ENCODE peak calls at places on chromosomes 6 and 20, in eight cellular contexts. G is A549, R is thoracic aorta, M is vagina, V is activated B cell treated with CpG ODN at 0.5 μM for 24 hours, I is endothelial cell, H is PC-3, O is left lung. B is an unnamed sample.

GRCh38 chr6:18088419-18089296 is 33.8 kb downstream of the NHLRC1 start:
- DNase-seq in H (no peak), G (no peak), I (no peak), V (no peak), R (no peak), M (no peak), O (peak), B (no peak)

GRCh38 chr20:49990310-49990720 is 7.5 kb downstream of the SNAI1 start:
- DNase-seq in H (no peak), V (no peak), R (no peak), M (no peak), G (no peak), I (no peak), O (no peak), B (no peak)

GRCh38 chr20:16001286-16001685 is 572.0 kb downstream of the KIF16B start:
- DNase-seq in V (no peak), I (no peak), M (no peak), O (no peak), G (no peak), R (no peak), H (peak), B (no peak)

GRCh38 chr6:118537579-118537978 is 10.5 kb upstream of the PLN start:
- DNase-seq in H (no peak), V (no peak), I (no peak), O (no peak), R (no peak), G (no peak), M (no peak), B (no peak)

GRCh38 chr6:30263734-30264133 is 50.5 kb upstream of the TRIM26 start:
- DNase-seq in O (no peak), V (no peak), M (no peak), I (no peak), H (peak), R (no peak), G (no peak), B (no peak)

GRCh38 chr6:25007269-25007699 is 71.5 kb upstream of the RIPOR2 start:
- DNase-seq in M (no peak), G (no peak), V (no peak), I (no peak), H (no peak), O (no peak), R (no peak), B (peak)

GRCh38 chr6:2823104-2823850 is 18.4 kb downstream of the SERPINB1 start:
- DNase-seq in G (no peak), H (peak), V (no peak), M (no peak), R (no peak), O (no peak), I (no peak), B (no peak)

GRCh38 chr6:160227038-160227768 is 31.4 kb downstream of the SLC22A2 start:
- DNase-seq in M (no peak), R (no peak), I (no peak), G (no peak), H (no peak), V (no peak), O (no peak), B (no peak)

GRCh38 chr20:1474817-1475603 is 8.4 kb upstream of the NSFL1C start:
- DNase-seq in H (peak), V (no peak), O (no peak), I (no peak), G (peak), M (no peak), R (no peak), B (no peak)

GRCh38 chr6:42756713-42757112 is 10.8 kb upstream of the TBCC start:
- DNase-seq in H (no peak), I (no peak), V (no peak), R (no peak), M (no peak), O (no peak), G (no peak), B (no peak)

GRCh38 chr20:57350086-57350710 is 857 bp upstream of the RAE1 start:
- DNase-seq in V (no peak), M (no peak), O (no peak), H (no peak), R (no peak), I (no peak), G (no peak), B (no peak)

GRCh38 chr6:13729891-13730290 is 18.3 kb upstream of the RANBP9 start:
- DNase-seq in I (no peak), R (no peak), H (peak), V (no peak), O (no peak), M (no peak), G (no peak), B (no peak)

GRCh38 chr6:132236744-132237143 is 164.5 kb downstream of the MOXD1 start:
- DNase-seq in G (no peak), M (no peak), O (no peak), I (no peak), V (no peak), R (no peak), H (no peak), B (no peak)

GRCh38 chr6:87001494-87001893 is 64.2 kb downstream of the HTR1E start:
- DNase-seq in V (no peak), G (no peak), M (no peak), O (no peak), I (no peak), H (no peak), R (no peak), B (no peak)

GRCh38 chr6:142544199-142544838 is 242.5 kb downstream of the ADGRG6 start:
- DNase-seq in H (no peak), I (no peak), V (no peak), M (no peak), G (no peak), R (no peak), O (no peak), B (no peak)

GRCh38 chr6:21781075-21781474 is 187.5 kb downstream of the SOX4 start:
- DNase-seq in R (no peak), V (no peak), G (no peak), H (no peak), M (no peak), I (no peak), O (no peak), B (no peak)

GRCh38 chr6:43853066-43853650 is 83.1 kb downstream of the VEGFA start:
- DNase-seq in V (no peak), I (no peak), G (no peak), M (no peak), H (peak), R (no peak), O (no peak), B (no peak)

GRCh38 chr6:137471497-137471896 is 22.7 kb downstream of the OLIG3 start:
- DNase-seq in V (no peak), H (no peak), G (no peak), O (no peak), I (no peak), R (no peak), M (no peak), B (no peak)

GRCh38 chr6:109595998-109596397 is 95.0 kb downstream of the AK9 start:
- DNase-seq in R (no peak), V (no peak), O (no peak), H (peak), I (peak), M (no peak), G (peak), B (no peak)

GRCh38 chr20:5056801-5057599 is 55.7 kb upstream of the SLC23A2 start:
- DNase-seq in R (no peak), M (no peak), V (peak), G (peak), O (peak), I (peak), H (peak), B (peak)

GRCh38 chr20:23317081-23317480 is 33.5 kb upstream of the NXT1 start:
- DNase-seq in G (no peak), I (no peak), R (no peak), V (no peak), O (no peak), M (no peak), H (no peak), B (no peak)

GRCh38 chr6:28633445-28634215 is 107.9 kb downstream of the GPX5 start:
- DNase-seq in H (no peak), O (no peak), R (no peak), G (peak), M (no peak), V (no peak), I (no peak), B (no peak)

GRCh38 chr6:157095084-157095483 is 228.2 kb downstream of the TMEM242 start:
- DNase-seq in I (no peak), H (no peak), R (no peak), V (no peak), G (no peak), O (no peak), M (no peak), B (no peak)

GRCh38 chr6:158923801-158924498 is 76.1 kb downstream of the RSPH3 start:
- DNase-seq in V (no peak), G (no peak), O (no peak), R (no peak), I (no peak), M (no peak), H (no peak), B (no peak)

GRCh38 chr20:18048191-18048590 is 9.5 kb downstream of the OVOL2 start:
- DNase-seq in H (no peak), R (no peak), V (no peak), M (no peak), I (no peak), G (no peak), O (no peak), B (no peak)

GRCh38 chr6:13368079-13368478 is 39.7 kb upstream of the TBC1D7 start:
- DNase-seq in I (no peak), O (no peak), H (no peak), G (no peak), V (no peak), M (no peak), R (no peak), B (no peak)

GRCh38 chr20:20064303-20064702 is 12.0 kb downstream of the CFAP61 start:
- DNase-seq in R (no peak), M (no peak), H (peak), I (no peak), O (no peak), V (no peak), G (no peak), B (no peak)

GRCh38 chr20:19274412-19275015 is 62.1 kb downstream of the SLC24A3 start:
- DNase-seq in V (no peak), O (no peak), R (no peak), M (no peak), G (no peak), I (no peak), H (no peak), B (no peak)

GRCh38 chr6:13812359-13812642 is 2.1 kb downstream of the MCUR1 start:
- DNase-seq in M (no peak), V (no peak), I (no peak), G (no peak), R (no peak), O (no peak), H (no peak), B (no peak)

GRCh38 chr6:47810885-47811284 is 29.1 kb downstream of the OPN5 start:
- DNase-seq in I (peak), V (no peak), H (no peak), M (no peak), R (no peak), O (no peak), G (peak), B (no peak)
- TF ChIP-seq CTCF in I (no peak), V (no peak), H (peak), M (no peak), R (no peak), O (no peak), G (no peak), B (no peak)

GRCh38 chr20:35561268-35561667 is 19.4 kb downstream of the ERGIC3 start:
- DNase-seq in V (no peak), G (peak), H (peak), O (no peak), I (peak), R (no peak), M (no peak), B (no peak)
- TF ChIP-seq CTCF in V (no peak), G (peak), H (peak), O (no peak), I (no peak), R (no peak), M (no peak), B (no peak)

GRCh38 chr6:26568601-26569432 is 27.9 kb upstream of the ABT1 start:
- DNase-seq in R (peak), I (peak), G (peak), V (peak), O (peak), H (peak), M (no peak), B (peak)
- TF ChIP-seq CTCF in R (no peak), I (no peak), G (peak), V (no peak), O (no peak), H (peak), M (no peak), B (no peak)

DNA sequence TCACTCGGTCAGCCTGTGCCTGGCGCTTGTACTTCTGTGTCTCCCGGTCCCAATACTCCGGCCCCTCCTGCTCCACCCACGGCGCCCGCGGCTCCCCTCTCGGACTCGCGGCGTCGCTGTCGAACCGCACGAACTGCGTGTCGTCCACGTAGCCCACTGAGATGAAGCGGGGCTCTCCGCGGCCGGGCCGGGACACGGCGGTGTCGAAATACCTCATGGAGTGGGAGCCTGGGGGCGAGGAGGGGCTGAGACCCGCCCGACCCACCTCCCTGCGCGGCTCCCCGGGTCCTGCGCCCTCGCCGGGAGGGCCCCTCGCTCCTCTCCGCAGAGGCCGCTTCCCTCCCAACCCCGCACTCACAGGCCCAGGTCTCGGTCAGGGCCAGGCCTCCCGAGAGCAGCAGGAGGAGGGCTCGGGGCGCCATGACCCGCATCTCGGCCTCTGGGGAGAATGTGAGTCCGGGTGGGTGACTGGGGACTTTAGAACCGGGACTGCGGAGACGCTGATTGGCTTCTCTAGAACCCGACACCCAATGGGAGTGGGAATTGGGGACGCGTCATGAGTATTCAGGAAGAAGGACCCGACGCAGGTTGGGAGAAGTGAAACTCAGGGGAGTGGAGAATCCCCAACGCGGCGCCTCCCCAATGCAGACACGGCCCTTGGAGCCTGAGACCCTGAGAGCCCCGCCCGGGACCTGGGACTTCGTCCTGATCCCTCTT is at the start of gene HLA-C:
- DNase-seq in M (no peak), H (peak), V (peak), G (peak), R (peak), O (peak), I (peak), B (peak)
- TF ChIP-seq CTCF in M (no peak), H (no peak), V (no peak), G (no peak), R (no peak), O (no peak), I (no peak), B (no peak)

GRCh38 chr6:134741193-134741521 is 208.7 kb downstream of the ALDH8A1 start:
- DNase-seq in G (no peak), O (no peak), V (no peak), R (no peak), H (peak), I (peak), M (no peak), B (no peak)

GRCh38 chr6:134738486-134738885 is 211.4 kb downstream of the ALDH8A1 start:
- DNase-seq in V (no peak), I (no peak), H (no peak), R (no peak), O (no peak), G (no peak), M (no peak), B (no peak)

GRCh38 chr6:134735461-134735860 is 214.4 kb downstream of the ALDH8A1 start:
- DNase-seq in V (no peak), G (no peak), R (no peak), H (no peak), O (no peak), M (no peak), I (no peak), B (no peak)

GRCh38 chr6:134740473-134741192 is 209.3 kb downstream of the ALDH8A1 start:
- DNase-seq in R (no peak), H (no peak), G (peak), M (no peak), I (no peak), V (no peak), O (no peak), B (no peak)

GRCh38 chr6:134739299-134740090 is 210.4 kb downstream of the ALDH8A1 start:
- DNase-seq in G (no peak), I (no peak), V (no peak), R (no peak), H (no peak), O (no peak), M (no peak), B (no peak)
- TF ChIP-seq CTCF in G (no peak), I (no peak), V (no peak), R (no peak), H (no peak), O (no peak), M (no peak), B (no peak)

GRCh38 chr6:33404884-33405283 is 5.9 kb upstream of the PHF1 start:
- DNase-seq in I (no peak), H (no peak), R (no peak), O (no peak), V (no peak), M (no peak), G (no peak), B (no peak)
- TF ChIP-seq CTCF in I (no peak), H (no peak), R (no peak), O (no peak), V (no peak), M (no peak), G (no peak), B (no peak)

GRCh38 chr20:41248371-41249024 is 69.0 kb downstream of the ZHX3 start:
- DNase-seq in H (peak), G (no peak), R (no peak), O (no peak), I (no peak), V (no peak), M (no peak), B (no peak)

GRCh38 chr20:41249371-41249770 is 68.2 kb downstream of the ZHX3 start:
- DNase-seq in G (peak), M (no peak), R (no peak), V (no peak), O (peak), I (no peak), H (peak), B (no peak)

GRCh38 chr20:41245086-41245707 is 72.3 kb downstream of the ZHX3 start:
- DNase-seq in H (no peak), M (no peak), G (no peak), V (no peak), I (no peak), O (no peak), R (no peak), B (no peak)

GRCh38 chr20:41247523-41248370 is 69.8 kb downstream of the ZHX3 start:
- DNase-seq in G (no peak), I (no peak), H (no peak), V (no peak), M (no peak), O (no peak), R (no peak), B (no peak)

DNA sequence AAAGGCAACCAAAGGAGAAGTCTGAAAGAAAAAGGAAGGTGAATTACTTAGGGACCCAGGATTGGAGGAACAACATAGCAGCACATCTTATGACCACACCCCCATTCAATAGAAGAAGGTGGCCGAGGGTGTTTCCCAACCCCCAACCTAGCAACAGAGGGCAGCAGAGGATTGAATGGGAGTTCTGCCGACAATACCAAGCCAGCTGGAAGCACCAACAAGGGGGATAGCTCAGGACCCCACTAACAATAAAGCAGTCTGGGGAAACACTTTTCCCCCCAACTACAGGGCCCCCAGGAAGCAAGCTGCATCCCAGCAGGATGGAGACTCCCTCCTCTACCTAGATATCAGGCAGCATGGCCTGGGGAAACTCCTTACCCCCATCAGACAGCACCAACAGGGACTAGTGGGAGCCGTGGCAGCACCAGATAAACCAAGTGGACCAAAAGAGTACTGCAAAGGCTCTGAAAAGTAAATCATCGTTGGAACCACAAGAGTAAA is 67.7 kb downstream of the ZHX3 start:
- DNase-seq in M (no peak), O (no peak), I (peak), V (no peak), G (peak), R (no peak), H (peak), B (no peak)
- TF ChIP-seq CTCF in M (no peak), O (peak), I (peak), V (no peak), G (no peak), R (no peak), H (peak), B (peak)

GRCh38 chr6:93088675-93089575 is 330.4 kb downstream of the EPHA7 start:
- DNase-seq in V (no peak), R (no peak), O (no peak), I (no peak), H (peak), M (no peak), G (no peak), B (no peak)

GRCh38 chr6:93083337-93083736 is 336.0 kb downstream of the EPHA7 start:
- DNase-seq in I (no peak), V (no peak), O (no peak), G (no peak), H (no peak), R (no peak), M (no peak), B (no peak)

GRCh38 chr6:93086351-93086750 is 333.0 kb downstream of the EPHA7 start:
- DNase-seq in I (no peak), M (no peak), V (no peak), G (no peak), H (no peak), R (no peak), O (no peak), B (no peak)

GRCh38 chr6:93087606-93088005 is 331.8 kb downstream of the EPHA7 start:
- DNase-seq in M (no peak), V (no peak), H (no peak), G (no peak), O (no peak), I (no peak), R (no peak), B (no peak)
- TF ChIP-seq CTCF in M (no peak), V (no peak), H (no peak), G (no peak), O (no peak), I (no peak), R (no peak), B (no peak)

GRCh38 chr6:4281341-4282293 is 146.2 kb upstream of the ECI2 start:
- DNase-seq in V (peak), G (no peak), H (peak), I (peak), O (peak), M (no peak), R (no peak), B (no peak)
- TF ChIP-seq CTCF in V (no peak), G (no peak), H (peak), I (no peak), O (no peak), M (no peak), R (peak), B (no peak)

DNA sequence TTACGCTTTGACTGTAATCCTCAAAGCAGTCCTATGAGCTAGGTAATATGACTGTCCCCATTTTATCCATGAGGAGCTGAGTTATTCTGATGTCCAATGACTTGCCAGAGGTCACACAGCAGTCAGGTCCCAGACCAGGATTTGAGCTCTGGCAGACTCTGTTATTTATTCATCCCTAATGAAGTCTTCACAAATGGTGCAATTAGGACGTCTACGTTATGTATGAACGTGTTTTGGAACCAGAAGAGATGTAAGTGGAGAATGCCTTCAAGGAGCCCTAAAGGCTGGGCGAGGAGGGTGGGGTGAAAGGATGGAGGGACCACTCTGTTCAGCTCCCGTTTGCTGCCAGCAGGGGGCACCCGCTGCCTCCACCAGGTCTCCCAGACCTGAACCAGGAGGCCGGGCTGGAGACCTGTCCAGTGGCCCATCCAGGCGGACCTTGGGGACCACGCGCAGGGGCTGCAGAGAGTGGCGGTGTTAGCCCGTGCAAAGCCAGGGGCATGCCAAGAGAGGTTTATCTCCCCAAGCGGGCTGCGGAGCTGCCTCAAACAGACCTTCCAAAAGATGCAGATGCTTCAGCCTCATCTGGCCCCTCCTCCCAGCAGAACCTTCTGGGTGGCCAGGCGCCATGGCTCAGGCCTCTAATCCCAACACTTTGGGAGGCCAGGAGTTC is 15.2 kb upstream of the ZNF335 start:
- DNase-seq in M (no peak), I (peak), R (no peak), G (peak), O (peak), H (peak), V (peak), B (peak)
- TF ChIP-seq CTCF in M (peak), I (peak), R (peak), G (peak), O (peak), H (peak), V (no peak), B (peak)